ENCODE peak calls at places on chromosomes 5 and 9, in ten cellular contexts. R is left cardiac atrium; S is heart right ventricle; T is psoas muscle; W is activated T-helper 9 cell treated with anti-CD3 and anti-CD28 coated beads, Interleukin-2, amount 50 U/mL, for 16 hours; X is left colon; M is central memory CD4-positive, alpha-beta T cell; D is H54; I is pulmonary artery endothelial cell; U is ACHN. V is an unnamed sample.
A peak's percentile ranks its signal among the peaks of the same experiment; 100 is the strongest.

GRCh38 chr5:117486291-117486690 is 911.7 kb upstream of the SEMA6A start:
- DNase-seq in R (no peak), S (no peak), T (no peak), W (no peak), X (no peak), M (no peak), D (no peak), I (no peak), U (no peak), V (no peak)

GRCh38 chr5:181187500-181188213 is 17.3 kb downstream of the TRIM7 start:
- DNase-seq in R (peak; percentile 82), S (peak; percentile 78), T (peak; percentile 79), W (no peak), X (peak; percentile 69), M (no peak), D (peak; percentile 49), I (no peak), U (peak; percentile 80), V (peak; percentile 80)

GRCh38 chr9:117703538-117703937 is 665 bp upstream of the TLR4 start:
- DNase-seq in R (no peak), S (no peak), T (no peak), W (no peak), X (no peak), M (no peak), D (no peak), I (no peak), U (peak; percentile 14), V (no peak)

GRCh38 chr9:130053504-130054427 is at the start of gene GPR107:
- DNase-seq in R (peak; percentile 87), S (peak; percentile 83), T (peak; percentile 85), W (peak; percentile 71), X (peak; percentile 83), M (peak; percentile 76), D (peak; percentile 65), I (no peak), U (peak; percentile 66), V (peak; percentile 95)

GRCh38 chr9:131264231-131264630 is 12.1 kb downstream of the FAM78A start:
- DNase-seq in R (no peak), S (no peak), T (no peak), W (no peak), X (no peak), M (no peak), D (no peak), I (no peak), U (no peak), V (no peak)

GRCh38 chr5:52924458-52924857 is 64.7 kb upstream of the ITGA2 start:
- DNase-seq in R (no peak), S (no peak), T (no peak), W (no peak), X (no peak), M (no peak), D (no peak), I (no peak), U (no peak), V (no peak)

GRCh38 chr9:92455217-92455616 is 27.1 kb downstream of the ASPN start:
- DNase-seq in R (no peak), S (no peak), T (no peak), W (no peak), X (no peak), M (no peak), D (peak; percentile 14), I (no peak), U (peak; percentile 10), V (no peak)

GRCh38 chr9:97740848-97741821 is 44.0 kb upstream of the XPA start:
- DNase-seq in R (peak; percentile 79), S (peak; percentile 64), T (peak; percentile 70), W (peak; percentile 3), X (peak; percentile 42), M (peak; percentile 6), D (no peak), I (no peak), U (no peak), V (peak; percentile 89)

GRCh38 chr9:76873056-76873792 is 32.7 kb downstream of the PRUNE2 start:
- DNase-seq in R (no peak), S (peak; percentile 6), T (peak; percentile 23), W (no peak), X (no peak), M (no peak), D (no peak), I (no peak), U (no peak), V (peak; percentile 57)

GRCh38 chr5:44565360-44565759 is 176.1 kb upstream of the FGF10 start:
- DNase-seq in R (no peak), S (no peak), T (no peak), W (no peak), X (no peak), M (no peak), D (no peak), I (no peak), U (no peak), V (no peak)

GRCh38 chr5:120779674-120780073 is 315.6 kb downstream of the PRR16 start:
- DNase-seq in R (no peak), S (no peak), T (no peak), W (no peak), X (no peak), M (no peak), D (no peak), I (no peak), U (peak; percentile 8), V (no peak)

GRCh38 chr5:156051972-156052371 is 275.0 kb upstream of the SGCD start:
- DNase-seq in R (no peak), S (no peak), T (no peak), W (no peak), X (peak; percentile 17), M (no peak), D (no peak), I (no peak), U (no peak), V (no peak)

GRCh38 chr5:3311443-3311842 is 284.2 kb upstream of the IRX1 start:
- DNase-seq in R (no peak), S (no peak), T (no peak), W (no peak), X (no peak), M (no peak), D (no peak), I (no peak), U (no peak), V (no peak)

GRCh38 chr9:98881836-98882568 is 61.7 kb upstream of the COL15A1 start:
- DNase-seq in R (no peak), S (no peak), T (no peak), W (no peak), X (no peak), M (no peak), D (no peak), I (no peak), U (no peak), V (no peak)

GRCh38 chr5:138463335-138464017 is 1.8 kb upstream of the EGR1 start:
- DNase-seq in R (peak; percentile 47), S (no peak), T (no peak), W (no peak), X (peak; percentile 50), M (no peak), D (no peak), I (no peak), U (peak; percentile 52), V (no peak)

GRCh38 chr5:179272326-179273073 is 72.8 kb downstream of the ADAMTS2 start:
- DNase-seq in R (peak; percentile 21), S (no peak), T (peak; percentile 15), W (no peak), X (no peak), M (no peak), D (no peak), I (no peak), U (no peak), V (no peak)

GRCh38 chr5:55575815-55576583 is 41.2 kb upstream of the PLPP1 start:
- DNase-seq in R (no peak), S (no peak), T (no peak), W (no peak), X (no peak), M (no peak), D (no peak), I (no peak), U (no peak), V (no peak)

GRCh38 chr9:4420351-4420750 is 69.9 kb upstream of the SLC1A1 start:
- DNase-seq in R (no peak), S (no peak), T (no peak), W (no peak), X (no peak), M (no peak), D (no peak), I (no peak), U (no peak), V (no peak)

GRCh38 chr5:16759147-16759800 is 142.5 kb upstream of the RETREG1 start:
- DNase-seq in R (no peak), S (no peak), T (no peak), W (no peak), X (no peak), M (no peak), D (no peak), I (no peak), U (no peak), V (no peak)

GRCh38 chr9:5629312-5630037 is 568 bp downstream of the RIC1 start:
- DNase-seq in R (peak; percentile 63), S (peak; percentile 64), T (peak; percentile 60), W (no peak), X (peak; percentile 73), M (no peak), D (no peak), I (no peak), U (peak; percentile 23), V (peak; percentile 84)

GRCh38 chr5:143399616-143400540 is 3.6 kb downstream of the NR3C1 start:
- DNase-seq in R (no peak), S (no peak), T (no peak), W (no peak), X (no peak), M (no peak), D (no peak), I (no peak), U (no peak), V (no peak)

GRCh38 chr9:83220737-83221136 is 157.8 kb upstream of the RASEF start:
- DNase-seq in R (no peak), S (no peak), T (no peak), W (no peak), X (no peak), M (no peak), D (peak; percentile 34), I (peak; percentile 60), U (peak; percentile 72), V (no peak)

GRCh38 chr5:1553642-1554409 is 30.1 kb upstream of the LPCAT1 start:
- DNase-seq in R (no peak), S (no peak), T (no peak), W (no peak), X (no peak), M (no peak), D (no peak), I (no peak), U (no peak), V (no peak)

GRCh38 chr5:107937710-107938355 is 267.1 kb upstream of the EFNA5 start:
- DNase-seq in R (no peak), S (no peak), T (no peak), W (no peak), X (no peak), M (no peak), D (no peak), I (no peak), U (no peak), V (peak; percentile 55)

GRCh38 chr9:20854444-20854843 is 170.4 kb downstream of the FOCAD start:
- DNase-seq in R (no peak), S (no peak), T (no peak), W (no peak), X (no peak), M (no peak), D (no peak), I (no peak), U (no peak), V (no peak)

GRCh38 chr9:37127018-37127417 is 6.6 kb downstream of the ZCCHC7 start:
- DNase-seq in R (no peak), S (no peak), T (no peak), W (no peak), X (no peak), M (no peak), D (no peak), I (no peak), U (no peak), V (no peak)

V was measured in retina.